ENCODE peak calls at places on chromosome 9, in ten cellular contexts. One of them, this sample, is unnamed.

GRCh38 chr9:115000217-115000639 is 69.8 kb upstream of the TNFSF8 start:
- DNase-seq in brain microvascular endothelial cell: no peak
- DNase-seq in cardiac fibroblast: no peak
- DNase-seq in cardiac muscle cell: no peak
- DNase-seq in CD8-positive, alpha-beta T cell: no peak
- DNase-seq in GM10248: no peak
- DNase-seq in fibroblast of pulmonary artery: no peak
- DNase-seq in B cell: no peak
- DNase-seq in hepatocyte: no peak
- DNase-seq in transverse colon: no peak
- DNase-seq in this sample: no peak

GRCh38 chr9:131095666-131096489 is 453 bp upstream of the AIF1L start:
- DNase-seq in brain microvascular endothelial cell: no peak
- DNase-seq in cardiac fibroblast: peak; percentile 12
- DNase-seq in cardiac muscle cell: peak; percentile 76
- DNase-seq in CD8-positive, alpha-beta T cell: no peak
- DNase-seq in GM10248: no peak
- DNase-seq in fibroblast of pulmonary artery: no peak
- DNase-seq in B cell: peak; percentile 23
- DNase-seq in hepatocyte: peak; percentile 72
- DNase-seq in transverse colon: no peak
- DNase-seq in this sample: no peak

GRCh38 chr9:125428060-125428481 is 166.4 kb downstream of the GAPVD1 start:
- DNase-seq in brain microvascular endothelial cell: no peak
- DNase-seq in cardiac fibroblast: peak; percentile 17
- DNase-seq in cardiac muscle cell: peak; percentile 37
- DNase-seq in CD8-positive, alpha-beta T cell: no peak
- DNase-seq in GM10248: peak; percentile 76
- DNase-seq in fibroblast of pulmonary artery: peak; percentile 19
- DNase-seq in B cell: peak; percentile 59
- DNase-seq in hepatocyte: no peak
- DNase-seq in transverse colon: no peak
- DNase-seq in this sample: no peak

GRCh38 chr9:130446111-130446861 is 1.5 kb downstream of the ASS1 start:
- DNase-seq in brain microvascular endothelial cell: peak; percentile 55
- DNase-seq in cardiac fibroblast: peak; percentile 97
- DNase-seq in cardiac muscle cell: peak; percentile 67
- DNase-seq in CD8-positive, alpha-beta T cell: no peak
- DNase-seq in GM10248: no peak
- DNase-seq in fibroblast of pulmonary artery: peak; percentile 97
- DNase-seq in B cell: no peak
- DNase-seq in hepatocyte: peak; percentile 67
- DNase-seq in transverse colon: peak; percentile 71
- DNase-seq in this sample: no peak

GRCh38 chr9:34072868-34073590 is 24.3 kb upstream of the UBAP2 start:
- DNase-seq in brain microvascular endothelial cell: peak; percentile 50
- DNase-seq in cardiac fibroblast: peak; percentile 81
- DNase-seq in cardiac muscle cell: no peak
- DNase-seq in CD8-positive, alpha-beta T cell: no peak
- DNase-seq in GM10248: no peak
- DNase-seq in fibroblast of pulmonary artery: peak; percentile 79
- DNase-seq in B cell: no peak
- DNase-seq in hepatocyte: peak; percentile 90
- DNase-seq in transverse colon: peak; percentile 55
- DNase-seq in this sample: peak; percentile 81

GRCh38 chr9:124259273-124260078 is 1.7 kb downstream of the NEK6 start:
- DNase-seq in brain microvascular endothelial cell: peak; percentile 68
- DNase-seq in cardiac fibroblast: peak; percentile 91
- DNase-seq in cardiac muscle cell: no peak
- DNase-seq in CD8-positive, alpha-beta T cell: no peak
- DNase-seq in GM10248: no peak
- DNase-seq in fibroblast of pulmonary artery: peak; percentile 91
- DNase-seq in B cell: no peak
- DNase-seq in hepatocyte: peak; percentile 73
- DNase-seq in transverse colon: peak; percentile 81
- DNase-seq in this sample: peak; percentile 72

GRCh38 chr9:87498046-87498815 is 564 bp downstream of the DAPK1 start:
- DNase-seq in brain microvascular endothelial cell: no peak
- DNase-seq in cardiac fibroblast: peak; percentile 58
- DNase-seq in cardiac muscle cell: peak; percentile 85
- DNase-seq in CD8-positive, alpha-beta T cell: no peak
- DNase-seq in GM10248: peak; percentile 52
- DNase-seq in fibroblast of pulmonary artery: peak; percentile 52
- DNase-seq in B cell: no peak
- DNase-seq in hepatocyte: peak; percentile 81
- DNase-seq in transverse colon: peak; percentile 45
- DNase-seq in this sample: peak; percentile 34

GRCh38 chr9:29397148-29397547 is 1823.9 kb upstream of the C9orf72 start:
- DNase-seq in brain microvascular endothelial cell: no peak
- DNase-seq in cardiac fibroblast: no peak
- DNase-seq in cardiac muscle cell: no peak
- DNase-seq in CD8-positive, alpha-beta T cell: no peak
- DNase-seq in GM10248: no peak
- DNase-seq in fibroblast of pulmonary artery: no peak
- DNase-seq in B cell: no peak
- DNase-seq in hepatocyte: no peak
- DNase-seq in transverse colon: no peak
- DNase-seq in this sample: no peak

GRCh38 chr9:77802512-77803293 is 154.6 kb upstream of the GNA14 start:
- DNase-seq in brain microvascular endothelial cell: no peak
- DNase-seq in cardiac fibroblast: no peak
- DNase-seq in cardiac muscle cell: no peak
- DNase-seq in CD8-positive, alpha-beta T cell: no peak
- DNase-seq in GM10248: no peak
- DNase-seq in fibroblast of pulmonary artery: no peak
- DNase-seq in B cell: no peak
- DNase-seq in hepatocyte: no peak
- DNase-seq in transverse colon: no peak
- DNase-seq in this sample: no peak

DNA sequence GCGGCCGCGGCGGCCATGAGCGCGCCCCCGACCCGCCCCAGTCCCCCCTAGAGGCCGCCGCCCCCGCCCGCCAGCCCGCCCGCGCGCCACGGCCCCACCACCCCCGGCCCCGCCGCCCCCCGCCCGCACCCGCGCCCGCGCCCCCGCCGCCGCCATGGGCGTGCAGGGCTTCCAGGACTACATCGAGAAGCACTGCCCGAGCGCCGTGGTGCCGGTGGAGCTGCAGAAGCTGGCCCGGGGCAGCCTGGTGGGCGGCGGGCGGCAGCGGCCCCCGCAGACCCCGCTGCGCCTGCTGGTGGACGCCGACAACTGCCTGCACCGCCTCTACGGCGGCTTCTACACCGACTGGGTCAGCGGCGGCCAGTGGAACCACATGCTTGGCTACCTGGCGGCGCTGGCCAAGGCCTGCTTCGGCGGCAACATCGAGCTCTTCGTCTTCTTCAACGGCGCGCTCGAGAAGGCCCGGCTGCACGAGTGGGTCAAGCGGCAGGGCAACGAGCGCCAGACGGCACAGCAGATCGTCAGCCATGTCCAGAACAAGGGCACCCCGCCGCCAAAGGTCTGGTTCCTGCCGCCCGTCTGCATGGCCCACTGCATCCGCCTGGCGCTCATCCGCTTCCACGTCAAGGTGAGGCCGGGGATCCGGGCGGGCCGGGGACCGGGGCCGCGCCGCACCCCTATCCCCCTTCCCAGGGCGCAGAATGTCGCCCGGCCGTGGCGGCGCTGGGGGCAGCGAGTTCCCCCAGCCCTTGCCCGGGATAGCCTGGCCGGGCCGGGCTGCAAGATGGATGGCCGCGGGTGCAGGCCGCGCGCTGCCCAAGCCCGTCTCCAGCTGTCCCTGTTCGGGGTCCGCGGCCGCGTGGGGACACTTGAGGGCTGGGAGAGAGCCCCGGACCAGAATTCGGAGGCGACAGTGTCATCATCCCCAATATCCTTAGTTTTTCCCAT is 551 bp downstream of the FAM120A start:
- DNase-seq in brain microvascular endothelial cell: peak; percentile 20
- DNase-seq in cardiac fibroblast: no peak
- DNase-seq in cardiac muscle cell: peak; percentile 57
- DNase-seq in CD8-positive, alpha-beta T cell: peak; percentile 73
- DNase-seq in GM10248: peak; percentile 34
- DNase-seq in fibroblast of pulmonary artery: peak; percentile 34
- DNase-seq in B cell: peak; percentile 59
- DNase-seq in hepatocyte: peak; percentile 69
- DNase-seq in transverse colon: peak; percentile 58
- DNase-seq in this sample: peak; percentile 44
- TF ChIP-seq CTCF in brain microvascular endothelial cell: peak; percentile 24
- TF ChIP-seq CTCF in cardiac fibroblast: no peak
- TF ChIP-seq CTCF in cardiac muscle cell: no peak
- TF ChIP-seq CTCF in CD8-positive, alpha-beta T cell: no peak
- TF ChIP-seq CTCF in GM10248: no peak
- TF ChIP-seq CTCF in fibroblast of pulmonary artery: no peak
- TF ChIP-seq CTCF in B cell: no peak
- TF ChIP-seq CTCF in hepatocyte: peak; percentile 8
- TF ChIP-seq CTCF in transverse colon: peak; percentile 33
- TF ChIP-seq CTCF in this sample: no peak

GRCh38 chr9:137524161-137524560 is 26.0 kb downstream of the PNPLA7 start:
- DNase-seq in brain microvascular endothelial cell: no peak
- DNase-seq in cardiac fibroblast: no peak
- DNase-seq in cardiac muscle cell: no peak
- DNase-seq in CD8-positive, alpha-beta T cell: no peak
- DNase-seq in GM10248: no peak
- DNase-seq in fibroblast of pulmonary artery: no peak
- DNase-seq in B cell: no peak
- DNase-seq in hepatocyte: no peak
- DNase-seq in transverse colon: no peak
- DNase-seq in this sample: no peak

GRCh38 chr9:137520614-137521404 is 29.4 kb downstream of the PNPLA7 start:
- DNase-seq in brain microvascular endothelial cell: no peak
- DNase-seq in cardiac fibroblast: no peak
- DNase-seq in cardiac muscle cell: no peak
- DNase-seq in CD8-positive, alpha-beta T cell: no peak
- DNase-seq in GM10248: no peak
- DNase-seq in fibroblast of pulmonary artery: no peak
- DNase-seq in B cell: no peak
- DNase-seq in hepatocyte: no peak
- DNase-seq in transverse colon: no peak
- DNase-seq in this sample: no peak

GRCh38 chr9:137521405-137521985 is 28.7 kb downstream of the PNPLA7 start:
- DNase-seq in brain microvascular endothelial cell: no peak
- DNase-seq in cardiac fibroblast: no peak
- DNase-seq in cardiac muscle cell: no peak
- DNase-seq in CD8-positive, alpha-beta T cell: no peak
- DNase-seq in GM10248: no peak
- DNase-seq in fibroblast of pulmonary artery: no peak
- DNase-seq in B cell: no peak
- DNase-seq in hepatocyte: no peak
- DNase-seq in transverse colon: no peak
- DNase-seq in this sample: no peak

GRCh38 chr9:137524597-137525317 is 25.4 kb downstream of the PNPLA7 start:
- DNase-seq in brain microvascular endothelial cell: no peak
- DNase-seq in cardiac fibroblast: no peak
- DNase-seq in cardiac muscle cell: no peak
- DNase-seq in CD8-positive, alpha-beta T cell: no peak
- DNase-seq in GM10248: no peak
- DNase-seq in fibroblast of pulmonary artery: no peak
- DNase-seq in B cell: no peak
- DNase-seq in hepatocyte: no peak
- DNase-seq in transverse colon: no peak
- DNase-seq in this sample: no peak

DNA sequence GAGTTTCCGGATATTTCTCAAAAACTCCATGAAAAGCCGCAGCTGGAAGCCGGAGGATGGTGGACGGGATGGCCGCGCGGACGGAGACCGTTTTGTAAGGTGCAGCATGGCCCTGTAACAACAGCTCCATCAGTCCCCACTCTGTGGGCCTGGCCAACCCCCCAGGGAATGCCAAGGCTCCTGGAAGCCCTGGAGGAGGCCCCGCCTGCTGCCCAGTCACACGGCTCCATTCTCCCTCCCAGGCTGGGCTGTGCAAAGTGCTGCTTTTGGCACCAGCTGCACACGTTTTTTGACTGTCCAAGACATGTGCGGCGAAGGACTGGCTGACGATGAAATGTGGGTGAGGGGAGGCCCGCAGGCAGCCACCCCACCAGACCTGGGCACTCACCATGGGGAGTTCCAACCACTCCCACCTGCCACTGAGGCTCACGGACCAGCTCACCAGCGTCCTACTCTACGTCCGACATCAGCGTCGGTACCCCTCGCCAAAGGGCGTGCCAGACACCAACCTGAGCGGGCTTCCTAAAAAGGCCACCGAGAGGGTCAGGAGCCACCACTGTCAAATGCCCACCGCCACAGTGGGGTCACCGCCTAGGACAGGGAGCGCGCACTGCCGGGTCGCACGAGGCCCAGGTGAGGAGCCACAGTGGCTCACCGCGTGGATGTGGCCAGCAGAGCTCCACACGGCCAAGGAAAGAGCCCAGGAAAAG is 27.3 kb downstream of the PNPLA7 start:
- DNase-seq in brain microvascular endothelial cell: no peak
- DNase-seq in cardiac fibroblast: no peak
- DNase-seq in cardiac muscle cell: no peak
- DNase-seq in CD8-positive, alpha-beta T cell: no peak
- DNase-seq in GM10248: no peak
- DNase-seq in fibroblast of pulmonary artery: no peak
- DNase-seq in B cell: no peak
- DNase-seq in hepatocyte: no peak
- DNase-seq in transverse colon: no peak
- DNase-seq in this sample: no peak
- TF ChIP-seq CTCF in brain microvascular endothelial cell: no peak
- TF ChIP-seq CTCF in cardiac fibroblast: no peak
- TF ChIP-seq CTCF in cardiac muscle cell: no peak
- TF ChIP-seq CTCF in CD8-positive, alpha-beta T cell: no peak
- TF ChIP-seq CTCF in GM10248: no peak
- TF ChIP-seq CTCF in fibroblast of pulmonary artery: no peak
- TF ChIP-seq CTCF in B cell: no peak
- TF ChIP-seq CTCF in hepatocyte: no peak
- TF ChIP-seq CTCF in transverse colon: no peak
- TF ChIP-seq CTCF in this sample: no peak

DNA sequence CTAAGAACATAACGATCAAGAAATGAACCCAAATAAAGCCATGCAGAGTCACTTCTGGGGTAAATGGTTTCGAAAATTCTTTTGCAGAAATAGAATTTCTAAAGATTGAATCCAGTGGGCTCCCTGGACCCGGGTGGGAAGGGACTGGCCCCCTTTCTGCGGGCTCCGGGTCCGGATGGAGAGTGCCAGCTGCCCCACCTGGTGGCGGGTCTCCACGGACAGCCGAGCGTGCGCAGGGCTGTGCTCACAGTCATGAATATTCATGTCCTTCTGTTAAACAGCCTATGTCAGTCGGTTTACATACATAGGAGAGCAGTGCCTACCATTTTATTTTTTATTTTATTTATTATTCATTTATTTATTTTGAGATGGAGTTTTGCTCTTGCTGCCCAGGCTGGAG is 4.7 kb upstream of the PPP1R26 start:
- DNase-seq in brain microvascular endothelial cell: no peak
- DNase-seq in cardiac fibroblast: no peak
- DNase-seq in cardiac muscle cell: peak; percentile 72
- DNase-seq in CD8-positive, alpha-beta T cell: no peak
- DNase-seq in GM10248: no peak
- DNase-seq in fibroblast of pulmonary artery: peak; percentile 16
- DNase-seq in B cell: peak; percentile 26
- DNase-seq in hepatocyte: peak; percentile 57
- DNase-seq in transverse colon: no peak
- DNase-seq in this sample: no peak
- TF ChIP-seq CTCF in brain microvascular endothelial cell: peak; percentile 71
- TF ChIP-seq CTCF in cardiac fibroblast: peak; percentile 28
- TF ChIP-seq CTCF in cardiac muscle cell: peak; percentile 44
- TF ChIP-seq CTCF in CD8-positive, alpha-beta T cell: peak; percentile 21
- TF ChIP-seq CTCF in GM10248: peak; percentile 22
- TF ChIP-seq CTCF in fibroblast of pulmonary artery: peak; percentile 43
- TF ChIP-seq CTCF in B cell: peak; percentile 32
- TF ChIP-seq CTCF in hepatocyte: peak; percentile 46
- TF ChIP-seq CTCF in transverse colon: no peak
- TF ChIP-seq CTCF in this sample: peak; percentile 58

GRCh38 chr9:69822091-69822750 is 1.6 kb downstream of the CFAP95 start:
- DNase-seq in brain microvascular endothelial cell: no peak
- DNase-seq in cardiac fibroblast: no peak
- DNase-seq in cardiac muscle cell: no peak
- DNase-seq in CD8-positive, alpha-beta T cell: no peak
- DNase-seq in GM10248: peak; percentile 23
- DNase-seq in fibroblast of pulmonary artery: peak; percentile 23
- DNase-seq in B cell: no peak
- DNase-seq in hepatocyte: no peak
- DNase-seq in transverse colon: no peak
- DNase-seq in this sample: no peak
- TF ChIP-seq CTCF in brain microvascular endothelial cell: no peak
- TF ChIP-seq CTCF in cardiac fibroblast: peak; percentile 14
- TF ChIP-seq CTCF in cardiac muscle cell: no peak
- TF ChIP-seq CTCF in CD8-positive, alpha-beta T cell: no peak
- TF ChIP-seq CTCF in GM10248: no peak
- TF ChIP-seq CTCF in fibroblast of pulmonary artery: no peak
- TF ChIP-seq CTCF in B cell: no peak
- TF ChIP-seq CTCF in hepatocyte: no peak
- TF ChIP-seq CTCF in transverse colon: peak; percentile 2
- TF ChIP-seq CTCF in this sample: no peak